ENCODE peak calls at places on chromosomes 4 and X, in seven cellular contexts. One of them, this sample, is unnamed.

GRCh38 chr4:6763330-6763851 is 19.1 kb upstream of the KIAA0232 start:
- DNase-seq in M059J: peak
- DNase-seq in effector CD8-positive, alpha-beta T cell: no peak
- DNase-seq in cardiac muscle cell: no peak
- DNase-seq in nephron progenitor cell: no peak
- DNase-seq in T-helper 9 cell: no peak
- DNase-seq in GM23248: peak
- DNase-seq in this sample: no peak

GRCh38 chrX:54181196-54181953 is 1.7 kb downstream of the FAM120C start:
- DNase-seq in M059J: peak
- DNase-seq in effector CD8-positive, alpha-beta T cell: no peak
- DNase-seq in cardiac muscle cell: peak
- DNase-seq in nephron progenitor cell: no peak
- DNase-seq in T-helper 9 cell: no peak
- DNase-seq in GM23248: peak
- DNase-seq in this sample: peak

GRCh38 chr4:7970031-7970946 is 30.6 kb upstream of the AFAP1 start:
- DNase-seq in M059J: peak
- DNase-seq in effector CD8-positive, alpha-beta T cell: no peak
- DNase-seq in cardiac muscle cell: peak
- DNase-seq in nephron progenitor cell: no peak
- DNase-seq in T-helper 9 cell: peak
- DNase-seq in GM23248: peak
- DNase-seq in this sample: peak

GRCh38 chr4:90958256-90958895 is 831.2 kb downstream of the CCSER1 start:
- DNase-seq in M059J: peak
- DNase-seq in effector CD8-positive, alpha-beta T cell: no peak
- DNase-seq in cardiac muscle cell: peak
- DNase-seq in nephron progenitor cell: peak
- DNase-seq in T-helper 9 cell: no peak
- DNase-seq in GM23248: no peak
- DNase-seq in this sample: no peak

GRCh38 chr4:1043658-1044468 is 32.4 kb downstream of the FGFRL1 start:
- DNase-seq in M059J: peak
- DNase-seq in effector CD8-positive, alpha-beta T cell: no peak
- DNase-seq in cardiac muscle cell: peak
- DNase-seq in nephron progenitor cell: peak
- DNase-seq in T-helper 9 cell: no peak
- DNase-seq in GM23248: peak
- DNase-seq in this sample: peak

GRCh38 chr4:8553958-8554357 is 26.2 kb upstream of the GPR78 start:
- DNase-seq in M059J: no peak
- DNase-seq in effector CD8-positive, alpha-beta T cell: no peak
- DNase-seq in cardiac muscle cell: no peak
- DNase-seq in nephron progenitor cell: no peak
- DNase-seq in T-helper 9 cell: no peak
- DNase-seq in GM23248: no peak
- DNase-seq in this sample: no peak

GRCh38 chr4:110163327-110164070 is 34.9 kb downstream of the ELOVL6 start:
- DNase-seq in M059J: peak
- DNase-seq in effector CD8-positive, alpha-beta T cell: no peak
- DNase-seq in cardiac muscle cell: peak
- DNase-seq in nephron progenitor cell: no peak
- DNase-seq in T-helper 9 cell: no peak
- DNase-seq in GM23248: peak
- DNase-seq in this sample: peak

GRCh38 chrX:136627381-136627780 is 20.6 kb upstream of the CD40LG start:
- DNase-seq in M059J: no peak
- DNase-seq in effector CD8-positive, alpha-beta T cell: no peak
- DNase-seq in cardiac muscle cell: no peak
- DNase-seq in nephron progenitor cell: no peak
- DNase-seq in T-helper 9 cell: no peak
- DNase-seq in GM23248: no peak
- DNase-seq in this sample: no peak

GRCh38 chrX:3545901-3546300 is 167.5 kb downstream of the PRKX start:
- DNase-seq in M059J: peak
- DNase-seq in effector CD8-positive, alpha-beta T cell: no peak
- DNase-seq in cardiac muscle cell: no peak
- DNase-seq in nephron progenitor cell: no peak
- DNase-seq in T-helper 9 cell: no peak
- DNase-seq in GM23248: peak
- DNase-seq in this sample: no peak

GRCh38 chr4:122874194-122874593 is 47.6 kb downstream of the FGF2 start:
- DNase-seq in M059J: peak
- DNase-seq in effector CD8-positive, alpha-beta T cell: no peak
- DNase-seq in cardiac muscle cell: peak
- DNase-seq in nephron progenitor cell: no peak
- DNase-seq in T-helper 9 cell: no peak
- DNase-seq in GM23248: peak
- DNase-seq in this sample: peak

This sample was measured in EL.